ENCODE peak calls at places on chromosomes 12 and 14, in five cellular contexts. One of them, this sample, is unnamed.

GRCh38 chr14:102675396-102675795 is 82.9 kb downstream of the RCOR1 start:
- DNase-seq in activated naive CD8-positive, alpha-beta T cell treated with anti-CD3 and anti-CD28 coated beads, Interleukin-2, amount 50 U/mL, for 24 hours: no peak
- DNase-seq in endothelial cell: no peak
- DNase-seq in heart left ventricle: no peak
- DNase-seq in tibial nerve: no peak
- DNase-seq in this sample: no peak

GRCh38 chr12:26658991-26659390 is 174.0 kb downstream of the ITPR2 start:
- DNase-seq in tibial nerve: no peak
- DNase-seq in activated naive CD8-positive, alpha-beta T cell treated with anti-CD3 and anti-CD28 coated beads, Interleukin-2, amount 50 U/mL, for 24 hours: no peak
- DNase-seq in endothelial cell: no peak
- DNase-seq in heart left ventricle: no peak
- DNase-seq in this sample: no peak

GRCh38 chr12:9346866-9347327 is 138.7 kb upstream of the PZP start:
- DNase-seq in activated naive CD8-positive, alpha-beta T cell treated with anti-CD3 and anti-CD28 coated beads, Interleukin-2, amount 50 U/mL, for 24 hours: no peak
- DNase-seq in endothelial cell: no peak
- DNase-seq in heart left ventricle: no peak
- DNase-seq in tibial nerve: no peak
- DNase-seq in this sample: no peak

GRCh38 chr14:102424923-102425322 is 62.2 kb downstream of the TECPR2 start:
- DNase-seq in tibial nerve: no peak
- DNase-seq in activated naive CD8-positive, alpha-beta T cell treated with anti-CD3 and anti-CD28 coated beads, Interleukin-2, amount 50 U/mL, for 24 hours: no peak
- DNase-seq in heart left ventricle: no peak
- DNase-seq in endothelial cell: no peak
- DNase-seq in this sample: no peak

GRCh38 chr12:111154180-111154579 is 214.7 kb downstream of the PHETA1 start:
- DNase-seq in endothelial cell: no peak
- DNase-seq in tibial nerve: no peak
- DNase-seq in heart left ventricle: no peak
- DNase-seq in activated naive CD8-positive, alpha-beta T cell treated with anti-CD3 and anti-CD28 coated beads, Interleukin-2, amount 50 U/mL, for 24 hours: no peak
- DNase-seq in this sample: no peak

GRCh38 chr12:106300761-106301160 is 1.8 kb upstream of the TCP11L2 start:
- DNase-seq in activated naive CD8-positive, alpha-beta T cell treated with anti-CD3 and anti-CD28 coated beads, Interleukin-2, amount 50 U/mL, for 24 hours: no peak
- DNase-seq in heart left ventricle: no peak
- DNase-seq in tibial nerve: no peak
- DNase-seq in endothelial cell: no peak
- DNase-seq in this sample: no peak

GRCh38 chr12:15116073-15116472 is 105.1 kb downstream of the RERG start:
- DNase-seq in activated naive CD8-positive, alpha-beta T cell treated with anti-CD3 and anti-CD28 coated beads, Interleukin-2, amount 50 U/mL, for 24 hours: no peak
- DNase-seq in tibial nerve: no peak
- DNase-seq in endothelial cell: no peak
- DNase-seq in heart left ventricle: no peak
- DNase-seq in this sample: no peak

GRCh38 chr14:54213531-54213930 is 183.3 kb upstream of the CDKN3 start:
- DNase-seq in endothelial cell: no peak
- DNase-seq in activated naive CD8-positive, alpha-beta T cell treated with anti-CD3 and anti-CD28 coated beads, Interleukin-2, amount 50 U/mL, for 24 hours: no peak
- DNase-seq in tibial nerve: no peak
- DNase-seq in heart left ventricle: no peak
- DNase-seq in this sample: no peak

GRCh38 chr12:4271433-4272013 is 2.0 kb upstream of the CCND2 start:
- DNase-seq in tibial nerve: no peak
- DNase-seq in endothelial cell: peak; percentile 56
- DNase-seq in heart left ventricle: no peak
- DNase-seq in activated naive CD8-positive, alpha-beta T cell treated with anti-CD3 and anti-CD28 coated beads, Interleukin-2, amount 50 U/mL, for 24 hours: peak; percentile 74
- DNase-seq in this sample: no peak

GRCh38 chr14:99516156-99517045 is 35.2 kb downstream of the CCNK start:
- DNase-seq in heart left ventricle: peak; percentile 5
- DNase-seq in activated naive CD8-positive, alpha-beta T cell treated with anti-CD3 and anti-CD28 coated beads, Interleukin-2, amount 50 U/mL, for 24 hours: no peak
- DNase-seq in tibial nerve: no peak
- DNase-seq in endothelial cell: no peak
- DNase-seq in this sample: no peak

This sample was measured in small intestine.